ENCODE peak calls at places on chromosome 14, in five cellular contexts. M is caudate nucleus, Q is stomach, V is Karpas-422, B is hepatocyte. R is an unnamed sample.

GRCh38 chr14:26410189-26410685 is 187.6 kb downstream of the NOVA1 start:
- DNase-seq in B (no peak), M (no peak), V (no peak), Q (no peak), R (no peak)

GRCh38 chr14:69543341-69544249 is 31.1 kb downstream of the CCDC177 start:
- DNase-seq in B (peak), M (no peak), Q (peak), V (no peak), R (peak)

GRCh38 chr14:40139657-40140056 is 707.4 kb upstream of the FBXO33 start:
- DNase-seq in M (no peak), V (no peak), B (no peak), Q (no peak), R (no peak)

GRCh38 chr14:69696633-69697557 is 70.0 kb upstream of the SRSF5 start:
- DNase-seq in M (no peak), V (peak), B (no peak), Q (no peak), R (no peak)

GRCh38 chr14:105475916-105476845 is 1.6 kb downstream of the CRIP2 start:
- DNase-seq in B (no peak), V (no peak), Q (peak), M (peak), R (no peak)

GRCh38 chr14:69055125-69055524 is 76.0 kb upstream of the ACTN1 start:
- DNase-seq in V (no peak), B (no peak), Q (no peak), M (no peak), R (no peak)

GRCh38 chr14:100056964-100057817 is 8.0 kb upstream of the EVL start:
- DNase-seq in M (no peak), B (no peak), Q (no peak), V (no peak), R (no peak)

GRCh38 chr14:94161087-94161486 is 13.0 kb upstream of the PPP4R4 start:
- DNase-seq in V (no peak), Q (no peak), B (no peak), M (no peak), R (no peak)

GRCh38 chr14:80364816-80365215 is 153.5 kb upstream of the DIO2 start:
- DNase-seq in B (no peak), V (no peak), Q (no peak), M (no peak), R (no peak)

GRCh38 chr14:64720190-64720589 is 16.0 kb downstream of the PLEKHG3 start:
- DNase-seq in M (no peak), V (no peak), Q (peak), B (peak), R (peak)

GRCh38 chr14:97723834-97724770 is 926.9 kb downstream of the VRK1 start:
- DNase-seq in B (no peak), V (no peak), Q (no peak), M (no peak), R (no peak)

GRCh38 chr14:69711065-69711464 is 55.9 kb upstream of the SRSF5 start:
- DNase-seq in V (no peak), B (no peak), M (no peak), Q (no peak), R (no peak)

GRCh38 chr14:20391505-20391904 is 21.8 kb downstream of the TEP1 start:
- DNase-seq in V (no peak), M (no peak), Q (no peak), B (no peak), R (no peak)

GRCh38 chr14:64766430-64767151 is 62.4 kb downstream of the PLEKHG3 start:
- DNase-seq in Q (no peak), B (no peak), M (no peak), V (no peak), R (no peak)

GRCh38 chr14:63295991-63296630 is 22.6 kb downstream of the GPHB5 start:
- DNase-seq in M (no peak), V (no peak), Q (no peak), B (no peak), R (no peak)

GRCh38 chr14:31955941-31956579 is 121.0 kb upstream of the ARHGAP5 start:
- DNase-seq in Q (no peak), B (no peak), V (no peak), M (no peak), R (no peak)

GRCh38 chr14:72804653-72805180 is 89.2 kb downstream of the DPF3 start:
- DNase-seq in V (no peak), B (no peak), M (no peak), Q (no peak), R (no peak)

GRCh38 chr14:22272408-22272807 is 316.6 kb downstream of the DAD1 start:
- DNase-seq in M (no peak), Q (no peak), V (no peak), B (no peak), R (no peak)

GRCh38 chr14:50775357-50775756 is 55.6 kb downstream of the NIN start:
- DNase-seq in V (no peak), Q (no peak), B (peak), M (no peak), R (no peak)

GRCh38 chr14:23648764-23649460 is 12.7 kb downstream of the DHRS2 start:
- DNase-seq in B (no peak), M (no peak), V (no peak), Q (no peak), R (peak)

GRCh38 chr14:55383541-55384140 is 28.0 kb downstream of the ATG14 start:
- DNase-seq in B (no peak), M (no peak), V (no peak), Q (no peak), R (no peak)

GRCh38 chr14:55383039-55383438 is 28.6 kb downstream of the ATG14 start:
- DNase-seq in M (no peak), B (no peak), Q (no peak), V (no peak), R (peak)

GRCh38 chr14:55386037-55386798 is 25.4 kb downstream of the ATG14 start:
- DNase-seq in M (no peak), B (no peak), V (no peak), Q (no peak), R (no peak)

GRCh38 chr14:55382483-55382882 is 29.1 kb downstream of the ATG14 start:
- DNase-seq in V (no peak), Q (no peak), B (no peak), M (no peak), R (no peak)

GRCh38 chr14:55384536-55384935 is 27.1 kb downstream of the ATG14 start:
- DNase-seq in B (no peak), V (no peak), Q (no peak), M (no peak), R (no peak)
- H3K27ac ChIP-seq in B (peak), V (no peak), Q (peak), M (no peak), R (peak)

GRCh38 chr14:75539165-75539561 is 16.9 kb downstream of the BATF start:
- DNase-seq in Q (no peak), B (no peak), M (no peak), V (no peak), R (no peak)
- H3K27ac ChIP-seq in Q (no peak), B (no peak), M (no peak), V (no peak), R (no peak)

GRCh38 chr14:92584221-92584620 is 70.6 kb downstream of the RIN3 start:
- DNase-seq in V (no peak), Q (no peak), B (no peak), M (no peak), R (no peak)

GRCh38 chr14:92584856-92585255 is 71.3 kb downstream of the RIN3 start:
- DNase-seq in M (no peak), B (no peak), Q (no peak), V (no peak), R (peak)

GRCh38 chr14:92589213-92589852 is 75.8 kb downstream of the RIN3 start:
- DNase-seq in Q (no peak), M (no peak), B (peak), V (peak), R (peak)

GRCh38 chr14:92586966-92587365 is 73.4 kb downstream of the RIN3 start:
- DNase-seq in M (no peak), B (no peak), V (no peak), Q (no peak), R (no peak)

GRCh38 chr14:92586001-92586947 is 72.7 kb downstream of the RIN3 start:
- DNase-seq in V (no peak), M (no peak), B (peak), Q (no peak), R (no peak)
- H3K27ac ChIP-seq in V (no peak), M (no peak), B (peak), Q (peak), R (peak)

GRCh38 chr14:67725171-67725570 is 23.5 kb downstream of the RDH12 start:
- DNase-seq in Q (no peak), M (no peak), V (no peak), B (no peak), R (no peak)

GRCh38 chr14:67728258-67728657 is 26.6 kb downstream of the RDH12 start:
- DNase-seq in Q (no peak), M (no peak), V (no peak), B (no peak), R (no peak)

GRCh38 chr14:67733609-67734008 is 31.9 kb downstream of the RDH12 start:
- DNase-seq in B (no peak), Q (no peak), M (no peak), V (no peak), R (no peak)

GRCh38 chr14:67727361-67727760 is 25.7 kb downstream of the RDH12 start:
- DNase-seq in M (no peak), V (no peak), Q (no peak), B (no peak), R (no peak)

GRCh38 chr14:67729072-67729561 is 27.4 kb downstream of the RDH12 start:
- DNase-seq in V (no peak), M (no peak), B (peak), Q (peak), R (no peak)
- H3K27ac ChIP-seq in V (no peak), M (no peak), B (peak), Q (peak), R (no peak)

GRCh38 chr14:99035268-99035667 is 236.7 kb downstream of the BCL11B start:
- DNase-seq in V (no peak), Q (no peak), M (no peak), B (peak), R (no peak)

GRCh38 chr14:99036594-99037293 is 235.3 kb downstream of the BCL11B start:
- DNase-seq in V (no peak), B (no peak), M (no peak), Q (peak), R (peak)

GRCh38 chr14:99037777-99038176 is 234.2 kb downstream of the BCL11B start:
- DNase-seq in M (no peak), V (peak), B (no peak), Q (peak), R (no peak)

GRCh38 chr14:99034711-99035171 is 237.3 kb downstream of the BCL11B start:
- DNase-seq in B (no peak), Q (no peak), M (no peak), V (no peak), R (peak)

GRCh38 chr14:99035712-99036593 is 236.0 kb downstream of the BCL11B start:
- DNase-seq in B (peak), V (no peak), M (no peak), Q (peak), R (peak)
- H3K27ac ChIP-seq in B (peak), V (no peak), M (peak), Q (peak), R (peak)

GRCh38 chr14:96176811-96177211 is 27.8 kb upstream of the BDKRB2 start:
- DNase-seq in B (no peak), Q (no peak), V (no peak), M (no peak), R (peak)

GRCh38 chr14:96177766-96178377 is 26.8 kb upstream of the BDKRB2 start:
- DNase-seq in Q (no peak), M (no peak), V (no peak), B (peak), R (no peak)

GRCh38 chr14:96180004-96180403 is 24.6 kb upstream of the BDKRB2 start:
- DNase-seq in V (peak), Q (no peak), B (no peak), M (no peak), R (no peak)

GRCh38 chr14:96181188-96181762 is 23.4 kb upstream of the BDKRB2 start:
- DNase-seq in V (no peak), M (no peak), B (no peak), Q (no peak), R (no peak)

GRCh38 chr14:96178674-96179321 is 25.8 kb upstream of the BDKRB2 start:
- DNase-seq in B (no peak), V (no peak), M (no peak), Q (no peak), R (no peak)
- H3K27ac ChIP-seq in B (peak), V (no peak), M (no peak), Q (peak), R (no peak)

DNA sequence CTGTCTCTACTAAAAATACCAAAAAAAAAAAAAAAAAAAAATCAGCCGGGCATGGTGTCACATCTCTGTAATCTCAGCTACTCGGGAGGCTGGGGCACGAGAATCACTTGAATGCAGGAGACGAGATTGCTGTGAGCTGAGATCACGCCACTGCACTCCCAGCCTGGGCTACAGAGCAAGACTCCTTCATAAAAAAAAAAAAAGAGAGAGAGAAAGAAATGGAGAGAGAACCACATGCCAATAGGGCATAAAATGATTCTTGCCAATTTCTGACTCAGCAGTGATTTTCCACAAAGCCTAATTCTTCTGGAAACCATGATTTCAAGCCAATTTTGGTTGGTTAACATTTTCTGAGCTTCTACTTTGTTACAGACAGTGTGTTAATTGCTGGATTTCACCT is 250.4 kb upstream of the SEL1L start:
- DNase-seq in Q (no peak), B (no peak), M (no peak), V (no peak), R (peak)
- H3K27ac ChIP-seq in Q (no peak), B (no peak), M (no peak), V (no peak), R (no peak)

DNA sequence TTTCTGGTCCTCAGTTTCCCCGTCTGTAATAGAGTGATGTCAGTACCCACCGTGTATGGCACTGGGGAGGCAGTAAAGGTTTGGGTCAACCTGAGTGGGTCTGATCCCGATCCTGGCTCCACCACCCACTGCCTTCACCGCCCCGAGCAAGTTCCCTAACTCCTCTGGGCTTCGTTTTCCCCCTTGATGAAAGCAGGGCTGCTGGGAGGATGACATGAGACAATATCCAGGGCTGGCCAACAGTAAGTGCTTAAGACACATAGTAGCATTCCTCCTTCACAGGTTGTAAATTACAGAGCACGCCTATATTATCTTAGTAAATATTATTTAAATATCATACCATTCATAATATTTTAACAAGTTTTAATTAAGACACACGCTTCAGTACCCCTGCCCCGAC is 590 bp downstream of the PLEK2 start:
- DNase-seq in B (no peak), V (no peak), Q (no peak), M (no peak), R (no peak)
- H3K27ac ChIP-seq in B (no peak), V (no peak), Q (peak), M (no peak), R (no peak)

DNA sequence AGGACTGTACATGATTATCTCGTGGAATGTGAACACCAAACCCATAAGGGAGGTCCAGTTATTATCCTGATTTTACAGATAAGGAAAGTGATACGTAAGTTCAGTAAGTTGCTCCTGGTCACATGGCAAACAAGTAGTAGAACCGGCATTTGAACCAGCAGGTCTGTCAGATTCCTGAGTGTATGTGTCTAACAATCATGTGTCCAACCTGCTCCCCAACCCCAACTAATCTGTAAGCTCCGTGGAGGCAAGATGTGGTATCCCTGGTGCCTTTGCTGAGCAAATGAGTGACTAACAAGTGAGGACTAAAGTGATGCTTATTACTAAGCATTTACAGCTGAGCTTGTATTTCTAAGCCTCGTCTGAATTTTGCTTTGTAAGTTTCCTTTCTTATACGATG is 65.9 kb downstream of the PTPN21 start:
- DNase-seq in V (no peak), M (no peak), B (no peak), Q (no peak), R (no peak)
- H3K27ac ChIP-seq in V (no peak), M (no peak), B (no peak), Q (no peak), R (no peak)

R was measured in ascending aorta.